ENCODE peak calls at places on chromosomes 6 and 20, in four cellular contexts. E, I, M and V are unnamed samples.

GRCh38 chr20:2483504-2483903 is 12.9 kb upstream of the SNRPB start:
- DNase-seq in E (no peak), I (no peak), M (no peak), V (no peak)

GRCh38 chr20:58051367-58051766 is 177.1 kb downstream of the ANKRD60 start:
- DNase-seq in E (no peak), I (no peak), M (no peak), V (no peak)

GRCh38 chr6:161128680-161129196 is 137.2 kb downstream of the MAP3K4 start:
- DNase-seq in E (no peak), I (peak; percentile 42), M (no peak), V (peak; percentile 61)

GRCh38 chr6:10478187-10479040 is 42.7 kb upstream of the GCNT2 start:
- DNase-seq in E (peak; percentile 75), I (no peak), M (peak; percentile 48), V (peak; percentile 56)

GRCh38 chr20:24146231-24146634 is 157.7 kb upstream of the GGTLC1 start:
- DNase-seq in E (no peak), I (no peak), M (no peak), V (peak; percentile 13)

GRCh38 chr6:16824804-16825777 is 63.8 kb upstream of the ATXN1 start:
- DNase-seq in E (no peak), I (no peak), M (no peak), V (no peak)

GRCh38 chr6:85390105-85390728 is 59.7 kb upstream of the NT5E start:
- DNase-seq in E (no peak), I (no peak), M (no peak), V (peak; percentile 41)

GRCh38 chr6:137188855-137189254 is 15.4 kb upstream of the IL22RA2 start:
- DNase-seq in E (no peak), I (no peak), M (no peak), V (no peak)

GRCh38 chr20:48094944-48095343 is 309.7 kb upstream of the SULF2 start:
- DNase-seq in E (no peak), I (no peak), M (no peak), V (no peak)

GRCh38 chr6:12275084-12275483 is 15.1 kb upstream of the EDN1 start:
- DNase-seq in E (no peak), I (no peak), M (no peak), V (peak; percentile 83)

GRCh38 chr6:37019065-37019450 is 13.6 kb downstream of the FGD2 start:
- DNase-seq in E (no peak), I (no peak), M (peak; percentile 78), V (no peak)

GRCh38 chr6:85496856-85497255 is 47.0 kb downstream of the NT5E start:
- DNase-seq in E (no peak), I (no peak), M (no peak), V (no peak)

GRCh38 chr6:42555477-42556457 is 8.1 kb upstream of the UBR2 start:
- DNase-seq in E (no peak), I (peak; percentile 49), M (no peak), V (peak; percentile 54)

GRCh38 chr20:47272893-47273590 is 83.5 kb downstream of the ZMYND8 start:
- DNase-seq in E (peak; percentile 91), I (peak; percentile 62), M (peak; percentile 66), V (peak; percentile 74)

GRCh38 chr6:141562181-141562800 is 570.4 kb upstream of the GJE1 start:
- DNase-seq in E (no peak), I (peak; percentile 42), M (peak; percentile 89), V (peak; percentile 36)

GRCh38 chr6:85680388-85680787 is 37.7 kb upstream of the SYNCRIP start:
- DNase-seq in E (no peak), I (no peak), M (no peak), V (no peak)

GRCh38 chr6:43217351-43217750 is 11.9 kb downstream of the DNPH1 start:
- DNase-seq in E (no peak), I (no peak), M (no peak), V (no peak)

GRCh38 chr20:40628877-40629276 is 60.2 kb downstream of the MAFB start:
- DNase-seq in E (no peak), I (peak; percentile 8), M (no peak), V (no peak)

GRCh38 chr20:36179170-36179945 is 24.8 kb downstream of the EPB41L1 start:
- DNase-seq in E (no peak), I (no peak), M (peak; percentile 63), V (no peak)

GRCh38 chr20:39039261-39039660 is 77.1 kb downstream of the DHX35 start:
- DNase-seq in E (peak; percentile 57), I (no peak), M (no peak), V (peak; percentile 55)

GRCh38 chr6:11585426-11586016 is 48.0 kb downstream of the TMEM170B start:
- DNase-seq in E (peak; percentile 83), I (no peak), M (peak; percentile 15), V (peak; percentile 70)